ENCODE peak calls at places on chromosomes 7 and 10, in four cellular contexts. One of them, this sample, is unnamed.

GRCh38 chr7:102291056-102291915 is 4.6 kb downstream of the SH2B2 start:
- DNase-seq in activated T-cell treated with anti-CD3 and anti-CD28 coated beads, Interleukin-2, amount 50 U/mL, for 1 hour: no peak
- DNase-seq in posterior vena cava: no peak
- DNase-seq in amygdala: no peak
- DNase-seq in this sample: no peak

GRCh38 chr10:28541695-28542365 is 8.9 kb downstream of the WAC start:
- DNase-seq in activated T-cell treated with anti-CD3 and anti-CD28 coated beads, Interleukin-2, amount 50 U/mL, for 1 hour: no peak
- DNase-seq in posterior vena cava: no peak
- DNase-seq in amygdala: no peak
- DNase-seq in this sample: no peak

GRCh38 chr7:156096806-156097538 is 284.7 kb upstream of the SHH start:
- DNase-seq in activated T-cell treated with anti-CD3 and anti-CD28 coated beads, Interleukin-2, amount 50 U/mL, for 1 hour: no peak
- DNase-seq in posterior vena cava: no peak
- DNase-seq in amygdala: no peak
- DNase-seq in this sample: no peak

GRCh38 chr10:85795460-85795859 is 571.1 kb downstream of the GRID1 start:
- DNase-seq in activated T-cell treated with anti-CD3 and anti-CD28 coated beads, Interleukin-2, amount 50 U/mL, for 1 hour: no peak
- DNase-seq in posterior vena cava: no peak
- DNase-seq in amygdala: no peak
- DNase-seq in this sample: no peak

GRCh38 chr7:801940-802364 is 30.3 kb upstream of the SUN1 start:
- DNase-seq in activated T-cell treated with anti-CD3 and anti-CD28 coated beads, Interleukin-2, amount 50 U/mL, for 1 hour: no peak
- DNase-seq in posterior vena cava: peak
- DNase-seq in amygdala: no peak
- DNase-seq in this sample: peak

GRCh38 chr7:47795631-47796030 is 152.6 kb downstream of the PKD1L1 start:
- DNase-seq in activated T-cell treated with anti-CD3 and anti-CD28 coated beads, Interleukin-2, amount 50 U/mL, for 1 hour: no peak
- DNase-seq in posterior vena cava: no peak
- DNase-seq in amygdala: no peak
- DNase-seq in this sample: no peak

GRCh38 chr7:137449016-137449415 is 105.5 kb upstream of the PTN start:
- DNase-seq in activated T-cell treated with anti-CD3 and anti-CD28 coated beads, Interleukin-2, amount 50 U/mL, for 1 hour: no peak
- DNase-seq in posterior vena cava: no peak
- DNase-seq in amygdala: no peak
- DNase-seq in this sample: no peak

GRCh38 chr10:130137077-130137448 is 872 bp downstream of the GLRX3 start:
- DNase-seq in activated T-cell treated with anti-CD3 and anti-CD28 coated beads, Interleukin-2, amount 50 U/mL, for 1 hour: no peak
- DNase-seq in posterior vena cava: no peak
- DNase-seq in amygdala: no peak
- DNase-seq in this sample: no peak

GRCh38 chr7:158024351-158024715 is 563.3 kb downstream of the PTPRN2 start:
- DNase-seq in activated T-cell treated with anti-CD3 and anti-CD28 coated beads, Interleukin-2, amount 50 U/mL, for 1 hour: no peak
- DNase-seq in posterior vena cava: no peak
- DNase-seq in amygdala: no peak
- DNase-seq in this sample: peak

GRCh38 chr7:154899893-154900292 is 103.0 kb downstream of the PAXIP1 start:
- DNase-seq in activated T-cell treated with anti-CD3 and anti-CD28 coated beads, Interleukin-2, amount 50 U/mL, for 1 hour: no peak
- DNase-seq in posterior vena cava: no peak
- DNase-seq in amygdala: no peak
- DNase-seq in this sample: no peak

GRCh38 chr7:45657136-45657889 is 83.1 kb downstream of the ADCY1 start:
- DNase-seq in activated T-cell treated with anti-CD3 and anti-CD28 coated beads, Interleukin-2, amount 50 U/mL, for 1 hour: no peak
- DNase-seq in posterior vena cava: no peak
- DNase-seq in amygdala: no peak
- DNase-seq in this sample: no peak